ENCODE peak calls at places on chromosomes 12 and 14, in nine cellular contexts. T is K562, E is ovary, A is HepG2, M is A549, V is transverse colon, S is sigmoid colon, J is tibial nerve, K is H1. U is an unnamed sample.

GRCh38 chr12:54200412-54200811 is 11.6 kb upstream of the SMUG1 start:
- DNase-seq in T (peak; percentile 42), E (no peak), A (no peak), M (no peak), V (no peak), S (no peak), J (no peak), K (no peak), U (no peak)

GRCh38 chr14:104604461-104605449 is at the start of gene TMEM179:
- DNase-seq in T (peak; percentile 68), E (no peak), A (peak; percentile 7), M (no peak), V (no peak), S (peak; percentile 35), J (no peak), K (peak; percentile 15), U (no peak)

GRCh38 chr12:93079976-93080375 is 150.9 kb upstream of the EEA1 start:
- DNase-seq in T (no peak), E (no peak), A (no peak), M (no peak), V (no peak), S (no peak), J (no peak), K (no peak), U (no peak)

GRCh38 chr14:58298477-58298879 is at the start of gene ARID4A:
- DNase-seq in T (no peak), E (peak; percentile 89), A (no peak), M (no peak), V (peak; percentile 92), S (peak; percentile 98), J (peak; percentile 74), K (no peak), U (peak; percentile 87)

GRCh38 chr12:40253936-40254335 is 29.1 kb downstream of the LRRK2 start:
- DNase-seq in T (no peak), E (no peak), A (no peak), M (no peak), V (no peak), S (no peak), J (no peak), K (no peak), U (no peak)

GRCh38 chr12:7667025-7667575 is 1.4 kb upstream of the APOBEC1 start:
- DNase-seq in T (peak; percentile 20), E (no peak), A (peak; percentile 10), M (peak; percentile 26), V (no peak), S (no peak), J (no peak), K (no peak), U (no peak)

GRCh38 chr12:80781313-80781712 is 64.6 kb downstream of the MYF5 start:
- DNase-seq in T (no peak), E (no peak), A (no peak), M (no peak), V (no peak), S (no peak), J (no peak), K (no peak), U (no peak)

GRCh38 chr12:120121766-120122293 is 5.3 kb upstream of the RAB35 start:
- DNase-seq in T (no peak), E (no peak), A (peak; percentile 81), M (no peak), V (no peak), S (no peak), J (no peak), K (no peak), U (no peak)

GRCh38 chr14:20805485-20805884 is 2.8 kb upstream of the RNASE1 start:
- DNase-seq in T (no peak), E (no peak), A (no peak), M (no peak), V (no peak), S (no peak), J (no peak), K (no peak), U (no peak)

GRCh38 chr14:73467377-73467776 is 9.0 kb upstream of the NUMB start:
- DNase-seq in T (peak; percentile 75), E (no peak), A (no peak), M (no peak), V (no peak), S (no peak), J (no peak), K (no peak), U (no peak)

GRCh38 chr14:68977137-68977740 is 1.9 kb downstream of the ACTN1 start:
- DNase-seq in T (no peak), E (no peak), A (peak; percentile 84), M (no peak), V (no peak), S (no peak), J (no peak), K (no peak), U (no peak)

GRCh38 chr12:6613015-6613775 is 6.0 kb upstream of the CHD4 start:
- DNase-seq in T (peak; percentile 82), E (peak; percentile 94), A (peak; percentile 62), M (no peak), V (peak; percentile 86), S (peak; percentile 94), J (peak; percentile 75), K (no peak), U (peak; percentile 79)

GRCh38 chr12:6612247-6612646 is 5.1 kb upstream of the CHD4 start:
- DNase-seq in T (no peak), E (no peak), A (no peak), M (no peak), V (no peak), S (no peak), J (no peak), K (no peak), U (no peak)

GRCh38 chr12:6612652-6613014 is 5.5 kb upstream of the CHD4 start:
- DNase-seq in T (no peak), E (no peak), A (no peak), M (no peak), V (no peak), S (no peak), J (no peak), K (no peak), U (no peak)

GRCh38 chr12:6614513-6615177 is 7.5 kb upstream of the CHD4 start:
- DNase-seq in T (no peak), E (no peak), A (no peak), M (peak; percentile 54), V (no peak), S (no peak), J (no peak), K (no peak), U (no peak)

GRCh38 chr12:6613776-6614512 is 6.8 kb upstream of the CHD4 start:
- DNase-seq in T (peak; percentile 90), E (peak; percentile 97), A (peak; percentile 97), M (peak; percentile 90), V (peak; percentile 90), S (peak; percentile 98), J (peak; percentile 86), K (peak; percentile 82), U (peak; percentile 90)
- TF ChIP-seq POLR2A in T (peak; percentile 52), E (no peak), A (peak; percentile 41), M (no peak), V (peak; percentile 60), S (no peak), J (peak; percentile 34), K (no peak), U (no peak)

GRCh38 chr14:76964695-76965094 is 63.8 kb downstream of the IRF2BPL start:
- DNase-seq in T (no peak), E (no peak), A (no peak), M (no peak), V (no peak), S (no peak), J (no peak), K (no peak), U (no peak)

GRCh38 chr14:76967788-76968187 is 60.7 kb downstream of the IRF2BPL start:
- DNase-seq in T (no peak), E (no peak), A (no peak), M (no peak), V (no peak), S (no peak), J (no peak), K (no peak), U (no peak)

GRCh38 chr14:76965232-76965631 is 63.3 kb downstream of the IRF2BPL start:
- DNase-seq in T (no peak), E (no peak), A (no peak), M (no peak), V (peak; percentile 53), S (no peak), J (no peak), K (no peak), U (no peak)

GRCh38 chr14:76966535-76966934 is 62.0 kb downstream of the IRF2BPL start:
- DNase-seq in T (no peak), E (no peak), A (no peak), M (no peak), V (no peak), S (no peak), J (no peak), K (no peak), U (no peak)

DNA sequence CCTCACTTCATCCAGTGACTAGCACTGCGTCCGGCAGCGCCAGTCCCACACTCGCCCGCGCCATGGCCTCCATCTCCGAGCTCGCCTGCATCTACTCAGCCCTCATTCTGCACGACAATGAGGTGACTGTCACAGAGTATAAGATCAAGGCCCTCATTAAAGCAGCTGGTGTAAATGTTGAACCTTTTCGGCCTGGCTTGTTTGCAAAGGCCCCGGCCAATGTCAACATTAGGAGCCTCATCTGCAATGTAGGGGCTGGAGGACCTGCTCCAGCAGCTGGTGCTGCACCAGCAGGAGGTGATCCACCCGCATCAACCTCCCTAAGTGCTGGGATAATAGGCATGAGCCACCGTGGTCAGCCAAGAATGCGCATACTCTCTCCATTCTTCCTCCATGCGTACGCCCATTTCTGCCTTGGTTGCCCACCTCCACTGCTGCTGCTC is 59.9 kb downstream of the IRF2BPL start:
- DNase-seq in T (no peak), E (no peak), A (peak; percentile 92), M (no peak), V (no peak), S (no peak), J (no peak), K (no peak), U (peak; percentile 47)
- TF ChIP-seq EP300 in T (no peak), E (no peak), A (no peak), M (no peak), V (no peak), S (no peak), J (no peak), K (no peak), U (no peak)

GRCh38 chr14:61811882-61812346 is 49.7 kb downstream of the SNAPC1 start:
- DNase-seq in T (no peak), E (no peak), A (no peak), M (no peak), V (no peak), S (no peak), J (no peak), K (no peak), U (no peak)
- H3K4me3 ChIP-seq in T (no peak overlapping the region), E (no peak overlapping the region), A (peak overlapping the region; percentile 71), M (peak overlapping the region; percentile 58), V (no peak overlapping the region), S (no peak overlapping the region), J (no peak overlapping the region), K (peak overlapping the region; percentile 59), U (peak overlapping the region; percentile 43)

GRCh38 chr12:79690606-79691298 is at the start of gene PAWR:
- DNase-seq in T (no peak), E (peak; percentile 71), A (peak; percentile 71), M (peak; percentile 89), V (peak; percentile 86), S (peak; percentile 71), J (peak; percentile 21), K (peak; percentile 63), U (peak; percentile 83)
- TF ChIP-seq POLR2A in T (no peak), E (no peak), A (peak; percentile 88), M (peak; percentile 75), V (peak; percentile 76), S (no peak), J (no peak), K (peak; percentile 85), U (no peak)